ENCODE peak calls at places on chromosome 5, in four cellular contexts. N is K562, F is GM12878, K is HepG2. U is an unnamed sample.

GRCh38 chr5:91311697-91312501 is 71.2 kb downstream of the ARRDC3 start:
- DNase-seq in N (no peak), F (peak), K (peak), U (peak)

GRCh38 chr5:54743997-54744788 is 226.6 kb downstream of the SNX18 start:
- DNase-seq in N (peak), F (peak), K (peak), U (no peak)

GRCh38 chr5:11293523-11293922 is 532.5 kb upstream of the DAP start:
- DNase-seq in N (no peak), F (no peak), K (no peak), U (no peak)

GRCh38 chr5:148469446-148470062 is 85.8 kb downstream of the FBXO38 start:
- DNase-seq in N (no peak), F (no peak), K (no peak), U (no peak)

GRCh38 chr5:82019342-82020138 is 47.7 kb downstream of the ATG10 start:
- DNase-seq in N (no peak), F (no peak), K (peak), U (no peak)

GRCh38 chr5:43063731-43064171 is 23.6 kb upstream of the ANXA2R start:
- DNase-seq in N (no peak), F (no peak), K (no peak), U (no peak)

GRCh38 chr5:148290271-148291195 is 21.7 kb upstream of the SPINK7 start:
- DNase-seq in N (no peak), F (no peak), K (peak), U (peak)

GRCh38 chr5:138495351-138495750 is 30.1 kb downstream of the EGR1 start:
- DNase-seq in N (no peak), F (no peak), K (no peak), U (no peak)

GRCh38 chr5:14776640-14777039 is 94.9 kb downstream of the ANKH start:
- DNase-seq in N (no peak), F (no peak), K (no peak), U (no peak)

GRCh38 chr5:168481330-168481788 is 4.9 kb upstream of the RARS1 start:
- DNase-seq in N (no peak), F (peak), K (peak), U (no peak)

GRCh38 chr5:17241635-17242034 is 24.2 kb downstream of the BASP1 start:
- DNase-seq in N (no peak), F (no peak), K (no peak), U (no peak)

GRCh38 chr5:138064526-138064925 is 19.3 kb upstream of the WNT8A start:
- DNase-seq in N (no peak), F (no peak), K (no peak), U (no peak)

GRCh38 chr5:136432705-136433104 is 67.4 kb upstream of the TRPC7 start:
- DNase-seq in N (no peak), F (no peak), K (no peak), U (no peak)

GRCh38 chr5:4817742-4818141 is 322.4 kb upstream of the ADAMTS16 start:
- DNase-seq in N (no peak), F (no peak), K (no peak), U (no peak)

GRCh38 chr5:31639488-31640011 is 619 bp downstream of the PDZD2 start:
- DNase-seq in N (no peak), F (no peak), K (no peak), U (peak)

GRCh38 chr5:34743878-34744277 is 87.8 kb downstream of the RAI14 start:
- DNase-seq in N (no peak), F (no peak), K (no peak), U (no peak)

GRCh38 chr5:10828241-10828640 is 67.2 kb upstream of the DAP start:
- DNase-seq in N (no peak), F (no peak), K (no peak), U (no peak)

GRCh38 chr5:123012321-123012720 is 24.2 kb downstream of the PPIC start:
- DNase-seq in N (no peak), F (no peak), K (no peak), U (no peak)

GRCh38 chr5:82597437-82597836 is 319.3 kb upstream of the RPS23 start:
- DNase-seq in N (no peak), F (no peak), K (no peak), U (peak)

GRCh38 chr5:177132504-177133118 is 962 bp upstream of the NSD1 start:
- DNase-seq in N (no peak), F (no peak), K (no peak), U (no peak)

GRCh38 chr5:177133845-177134652 is 476 bp downstream of the NSD1 start:
- DNase-seq in N (peak), F (no peak), K (no peak), U (peak)

GRCh38 chr5:177131711-177132503 is 1.7 kb upstream of the NSD1 start:
- DNase-seq in N (no peak), F (no peak), K (no peak), U (no peak)

GRCh38 chr5:177134653-177135225 is 1.2 kb downstream of the NSD1 start:
- DNase-seq in N (no peak), F (no peak), K (no peak), U (peak)

GRCh38 chr5:177133119-177133844 is at the start of gene NSD1:
- DNase-seq in N (peak), F (peak), K (no peak), U (peak)
- TF ChIP-seq BHLHE40 in N (peak), F (peak), K (no peak), U (no peak)

GRCh38 chr5:16178745-16179372 is 732 bp downstream of the MARCHF11 start:
- DNase-seq in N (peak), F (no peak), K (peak), U (peak)

GRCh38 chr5:16179936-16180788 is 571 bp upstream of the MARCHF11 start:
- DNase-seq in N (no peak), F (no peak), K (no peak), U (no peak)

GRCh38 chr5:16180789-16181082 is 1.1 kb upstream of the MARCHF11 start:
- DNase-seq in N (no peak), F (no peak), K (no peak), U (no peak)

GRCh38 chr5:16179511-16179935 is at the start of gene MARCHF11:
- DNase-seq in N (no peak), F (no peak), K (no peak), U (no peak)
- TF ChIP-seq SP1 in N (no peak), F (no peak), K (no peak), U (no peak)

GRCh38 chr5:175590471-175590881 is 67.4 kb upstream of the HRH2 start:
- DNase-seq in N (no peak), F (no peak), K (no peak), U (no peak)
- TF ChIP-seq BHLHE40 in N (no peak), F (no peak), K (no peak), U (no peak)

GRCh38 chr5:119792154-119792799 is 162.9 kb downstream of the FAM170A start:
- DNase-seq in N (no peak), F (no peak), K (no peak), U (no peak)
- TF ChIP-seq SP1 in N (no peak), F (no peak), K (no peak), U (no peak)

GRCh38 chr5:179975713-179976030 is 68.0 kb upstream of the TBC1D9B start:
- DNase-seq in N (no peak), F (no peak), K (no peak), U (no peak)
- TF ChIP-seq BHLHE40 in N (no peak), F (no peak), K (no peak), U (no peak)

DNA sequence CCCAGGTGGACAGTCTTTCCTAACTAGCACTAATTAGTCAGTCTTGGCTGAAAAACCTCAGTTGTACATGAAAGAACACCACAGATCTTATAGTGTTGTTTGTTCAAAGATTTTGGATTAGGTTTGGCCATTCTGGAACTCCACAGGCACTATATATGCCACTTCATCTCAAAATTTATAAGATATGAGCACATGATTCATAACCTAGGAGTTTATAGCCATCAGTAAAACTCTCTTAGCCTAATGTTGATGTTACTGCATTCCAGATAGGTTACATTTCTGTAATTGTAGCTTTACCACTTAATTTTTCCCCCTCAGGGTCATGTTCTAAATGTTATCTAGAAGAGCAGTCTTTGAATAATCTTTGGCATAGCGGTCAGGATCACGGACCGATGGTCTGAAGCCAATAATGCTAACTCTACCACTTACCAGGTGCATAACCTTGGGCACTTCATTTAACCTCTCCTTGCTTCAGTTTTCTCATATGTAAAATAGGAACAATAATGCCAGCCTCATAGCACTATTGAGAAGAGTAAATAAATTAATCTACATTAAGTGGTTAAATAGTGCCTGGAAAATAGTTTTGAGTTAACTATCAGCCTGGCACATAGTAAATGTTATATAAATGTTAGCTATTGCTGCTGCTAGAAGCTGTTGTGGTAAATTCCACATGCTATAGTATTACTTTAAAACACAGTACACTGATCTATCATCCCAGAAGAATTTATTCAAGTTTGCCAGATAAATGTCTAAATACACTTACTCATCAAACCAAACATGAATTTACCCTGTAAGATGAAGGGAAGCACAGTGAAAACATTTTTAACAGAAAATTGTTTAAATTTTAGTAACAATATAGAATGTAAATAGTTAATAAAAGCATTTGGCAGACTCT is 743.9 kb downstream of the NR2F1-AS1 start:
- DNase-seq in N (no peak), F (no peak), K (no peak), U (no peak)
- TF ChIP-seq SP1 in N (no peak), F (no peak), K (no peak), U (no peak)